ENCODE peak calls at places on chromosomes 7 and 10, in five cellular contexts. V, F, J, R and D are unnamed samples.

GRCh38 chr10:6406220-6407033 is 173.6 kb downstream of the PRKCQ start:
- DNase-seq in V (peak; percentile 36), F (peak; percentile 19), J (peak; percentile 64), R (peak; percentile 30), D (no peak)

GRCh38 chr7:152511736-152512135 is 75.9 kb upstream of the KMT2C start:
- DNase-seq in V (no peak), F (no peak), J (no peak), R (no peak), D (no peak)

GRCh38 chr10:122446668-122447410 is 7.6 kb upstream of the ARMS2 start:
- DNase-seq in V (no peak), F (peak; percentile 29), J (peak; percentile 28), R (peak; percentile 20), D (no peak)

GRCh38 chr7:12320241-12320640 is 83.4 kb downstream of the VWDE start:
- DNase-seq in V (no peak), F (no peak), J (no peak), R (no peak), D (no peak)

GRCh38 chr7:157432541-157432956 is 95.7 kb downstream of the DNAJB6 start:
- DNase-seq in V (peak; percentile 55), F (no peak), J (peak; percentile 78), R (peak; percentile 44), D (peak; percentile 66)

GRCh38 chr7:6179620-6180343 is 92.6 kb downstream of the CYTH3 start:
- DNase-seq in V (no peak), F (no peak), J (no peak), R (no peak), D (no peak)

GRCh38 chr7:116259821-116260440 is 49.6 kb downstream of the TES start:
- DNase-seq in V (peak; percentile 57), F (no peak), J (peak; percentile 55), R (peak; percentile 77), D (peak; percentile 56)

GRCh38 chr7:30656006-30656575 is 26.2 kb downstream of the CRHR2 start:
- DNase-seq in V (no peak), F (no peak), J (no peak), R (no peak), D (no peak)

GRCh38 chr10:25113231-25114035 is 61.4 kb upstream of the GPR158 start:
- DNase-seq in V (peak; percentile 68), F (peak; percentile 69), J (peak; percentile 45), R (peak; percentile 81), D (peak; percentile 39)

GRCh38 chr10:43986396-43986795 is 337.7 kb upstream of the ZNF32 start:
- DNase-seq in V (no peak), F (no peak), J (no peak), R (no peak), D (no peak)

GRCh38 chr7:27071622-27072390 is 24.0 kb downstream of the HOXA1 start:
- DNase-seq in V (no peak), F (no peak), J (no peak), R (no peak), D (no peak)

GRCh38 chr10:59206204-59206720 is 29.8 kb downstream of the PHYHIPL start:
- DNase-seq in V (no peak), F (no peak), J (no peak), R (no peak), D (no peak)

GRCh38 chr7:1355568-1356340 is 103.5 kb downstream of the MICALL2 start:
- DNase-seq in V (no peak), F (no peak), J (no peak), R (no peak), D (no peak)

GRCh38 chr10:23065549-23065948 is 29.8 kb upstream of the MSRB2 start:
- DNase-seq in V (peak; percentile 53), F (peak; percentile 62), J (peak; percentile 21), R (peak; percentile 78), D (peak; percentile 15)

GRCh38 chr7:148118371-148118770 is 472.2 kb upstream of the C7orf33 start:
- DNase-seq in V (no peak), F (no peak), J (no peak), R (no peak), D (no peak)
- H3K4me3 ChIP-seq in V (no peak overlapping the region), F (no peak overlapping the region), J (no peak overlapping the region), R (no peak overlapping the region), D (no peak overlapping the region)

GRCh38 chr10:29917311-29917710 is 142.1 kb downstream of the JCAD start:
- DNase-seq in V (no peak), F (no peak), J (no peak), R (no peak), D (no peak)

GRCh38 chr10:29920408-29921070 is 138.8 kb downstream of the JCAD start:
- DNase-seq in V (no peak), F (no peak), J (no peak), R (no peak), D (no peak)

GRCh38 chr10:29921071-29921446 is 138.3 kb downstream of the JCAD start:
- DNase-seq in V (no peak), F (no peak), J (no peak), R (no peak), D (no peak)

GRCh38 chr10:29916669-29917068 is 142.7 kb downstream of the JCAD start:
- DNase-seq in V (no peak), F (no peak), J (no peak), R (no peak), D (no peak)

DNA sequence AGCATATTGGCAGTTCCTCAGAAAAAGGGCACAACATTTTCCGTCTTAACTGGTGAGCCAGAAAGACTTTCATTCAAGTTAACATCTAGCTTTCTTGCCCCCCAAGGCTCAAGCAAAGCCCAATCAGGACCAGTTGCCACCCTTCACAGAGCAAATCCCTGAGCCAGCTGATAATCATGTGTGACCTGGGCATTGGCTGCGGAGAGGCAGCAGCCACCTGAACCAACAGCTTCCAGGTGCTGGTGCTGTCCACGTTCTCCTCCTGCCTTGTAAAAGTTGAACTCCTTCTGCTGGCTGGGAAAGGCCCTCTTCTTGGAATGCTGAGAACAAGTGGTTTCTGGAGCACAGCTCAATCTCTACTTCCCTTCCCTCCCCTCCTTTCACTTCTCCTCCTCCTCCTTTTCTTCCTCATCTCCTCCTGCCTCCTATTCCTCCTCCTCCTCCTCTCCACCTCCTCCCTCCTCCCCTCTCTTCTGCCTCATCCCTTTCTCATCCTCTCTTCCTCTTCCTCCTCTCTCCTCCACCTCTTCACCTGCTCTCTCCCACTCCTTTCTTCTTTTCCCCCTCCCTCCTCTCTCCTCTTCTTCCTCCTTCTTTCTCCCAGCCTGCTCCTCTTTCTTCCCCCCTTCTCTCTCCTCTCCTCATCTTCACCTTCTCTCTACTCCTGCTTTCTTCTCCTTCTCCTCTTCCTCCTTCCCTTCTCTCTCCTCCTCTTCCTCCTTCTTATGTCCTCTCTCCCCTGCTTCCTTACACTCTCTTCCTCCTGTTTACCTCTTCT is 140.6 kb downstream of the JCAD start:
- DNase-seq in V (no peak), F (no peak), J (no peak), R (no peak), D (no peak)
- H3K4me3 ChIP-seq in V (no peak overlapping the region), F (no peak overlapping the region), J (no peak overlapping the region), R (no peak overlapping the region), D (no peak overlapping the region)

DNA sequence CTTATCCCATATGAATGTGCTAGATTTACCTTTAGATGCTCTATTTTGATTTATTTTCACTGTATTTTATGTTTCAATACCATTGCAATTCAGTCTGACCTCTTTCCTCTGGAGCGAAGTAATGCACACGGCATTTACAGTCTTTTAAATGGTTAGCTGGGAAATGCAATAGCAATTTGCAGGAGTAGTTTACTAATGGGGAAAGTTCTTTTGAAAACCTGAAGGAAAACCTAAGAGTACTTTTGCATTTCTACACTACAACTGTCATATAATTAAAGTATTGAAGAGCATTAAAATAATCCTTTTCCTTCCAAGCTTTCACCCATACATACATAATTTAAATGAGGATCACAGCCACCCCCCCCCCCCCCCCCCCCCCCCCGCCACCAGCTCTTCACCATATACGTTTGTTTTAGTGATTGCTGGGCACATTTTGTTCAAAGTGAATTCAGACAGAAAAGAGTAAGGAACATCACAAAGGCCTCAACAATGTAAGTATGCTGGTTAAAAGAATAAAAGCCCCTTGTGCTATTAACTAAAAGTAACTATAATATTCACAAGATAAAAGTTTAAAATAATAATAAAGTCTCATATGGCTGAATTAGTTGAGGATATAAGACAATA is 3.5 kb downstream of the SKIDA1 start:
- DNase-seq in V (no peak), F (no peak), J (no peak), R (peak; percentile 32), D (no peak)
- H3K4me3 ChIP-seq in V (no peak overlapping the region), F (no peak overlapping the region), J (no peak overlapping the region), R (no peak overlapping the region), D (no peak overlapping the region)

GRCh38 chr10:1057106-1057657 is 997 bp downstream of the WDR37 start:
- DNase-seq in V (no peak), F (no peak), J (peak; percentile 31), R (no peak), D (no peak)
- H3K4me3 ChIP-seq in V (peak overlapping the region; percentile 98), F (peak overlapping the region; percentile 78), J (peak overlapping the region; percentile 99), R (peak overlapping the region; percentile 94), D (peak overlapping the region; percentile 95)

DNA sequence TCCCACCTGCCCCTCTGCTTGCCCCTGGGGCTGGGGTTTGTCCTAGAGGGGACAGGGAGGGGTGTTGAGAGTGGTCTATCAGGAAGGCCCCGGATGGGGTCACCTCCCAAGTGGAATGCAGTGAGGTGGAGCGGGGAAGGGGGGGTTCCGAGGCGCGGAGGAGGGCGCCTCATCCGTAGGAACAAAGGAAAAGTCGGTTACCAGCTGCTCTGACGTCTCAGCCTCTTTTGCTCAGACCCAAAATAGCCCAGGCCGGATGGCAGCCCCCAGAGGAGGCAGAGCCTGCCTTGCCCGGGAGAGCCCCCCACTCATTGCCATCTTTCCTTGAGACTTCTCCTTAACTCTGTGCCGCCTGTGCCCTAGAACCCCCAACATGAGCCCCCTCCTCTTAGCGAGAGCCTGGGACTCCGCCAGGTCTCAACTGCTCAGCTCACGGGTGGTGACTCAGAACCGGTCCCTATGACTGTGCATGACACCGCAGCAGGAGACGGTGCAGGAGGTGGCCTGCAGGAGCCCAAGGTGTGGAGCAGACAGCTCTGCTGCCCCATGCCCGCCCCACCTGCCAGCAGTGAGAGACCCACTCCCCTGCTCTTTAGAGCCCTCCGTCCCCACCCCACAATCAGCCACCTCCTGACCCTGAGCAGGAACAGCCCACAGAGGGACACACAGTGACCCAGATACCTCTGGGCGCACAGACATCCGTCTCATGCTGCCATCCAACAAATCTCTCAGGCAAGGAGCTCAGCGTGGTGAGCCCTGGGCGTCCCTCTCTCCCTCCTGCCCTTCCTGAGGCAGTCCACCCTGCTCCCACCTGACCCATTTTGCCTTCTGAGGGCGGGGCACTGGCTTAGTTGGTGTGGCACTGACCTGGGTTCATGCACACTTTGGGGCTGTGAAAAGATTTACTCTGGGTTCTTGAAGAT is 13.1 kb downstream of the STX1A start:
- DNase-seq in V (peak; percentile 52), F (no peak), J (peak; percentile 89), R (peak; percentile 73), D (no peak)
- H3K4me3 ChIP-seq in V (no peak overlapping the region), F (no peak overlapping the region), J (peak overlapping the region; percentile 30), R (no peak overlapping the region), D (no peak overlapping the region)

GRCh38 chr10:79905322-79906314 is 43.3 kb downstream of the SFTPD start:
- DNase-seq in V (peak; percentile 24), F (no peak), J (no peak), R (peak; percentile 18), D (no peak)
- H3K4me3 ChIP-seq in V (peak overlapping the region; percentile 75), F (peak overlapping the region; percentile 69), J (peak overlapping the region; percentile 46), R (peak overlapping the region; percentile 68), D (peak overlapping the region; percentile 49)